ENCODE peak calls at places on chromosomes 7 and 10, in five cellular contexts. One of them, this sample, is unnamed.

GRCh38 chr7:46152671-46153070 is 231.6 kb upstream of the IGFBP3 start:
- DNase-seq in GM13977: no peak
- DNase-seq in NCI-H774: no peak
- DNase-seq in astrocyte of the cerebellum: no peak
- DNase-seq in NCI-H1092 treated with DMSO at 0.1 percent for 48 hours: no peak
- DNase-seq in this sample: no peak

GRCh38 chr7:109336531-109336930 is 766.9 kb downstream of the DNAJB9 start:
- DNase-seq in NCI-H1092 treated with DMSO at 0.1 percent for 48 hours: no peak
- DNase-seq in GM13977: no peak
- DNase-seq in astrocyte of the cerebellum: no peak
- DNase-seq in NCI-H774: no peak
- DNase-seq in this sample: no peak

GRCh38 chr10:74825371-74826141 is 844 bp upstream of the KAT6B start:
- DNase-seq in NCI-H1092 treated with DMSO at 0.1 percent for 48 hours: peak; percentile 42
- DNase-seq in GM13977: peak; percentile 71
- DNase-seq in astrocyte of the cerebellum: no peak
- DNase-seq in NCI-H774: no peak
- DNase-seq in this sample: peak; percentile 34

GRCh38 chr7:116777613-116778380 is 84.6 kb upstream of the CAPZA2 start:
- DNase-seq in NCI-H774: no peak
- DNase-seq in NCI-H1092 treated with DMSO at 0.1 percent for 48 hours: no peak
- DNase-seq in GM13977: no peak
- DNase-seq in astrocyte of the cerebellum: peak; percentile 29
- DNase-seq in this sample: no peak

GRCh38 chr10:121911421-121911697 is 16.5 kb downstream of the ATE1 start:
- DNase-seq in NCI-H1092 treated with DMSO at 0.1 percent for 48 hours: no peak
- DNase-seq in astrocyte of the cerebellum: no peak
- DNase-seq in NCI-H774: no peak
- DNase-seq in GM13977: no peak
- DNase-seq in this sample: no peak

GRCh38 chr10:12801214-12802087 is 200.1 kb downstream of the CCDC3 start:
- DNase-seq in NCI-H774: no peak
- DNase-seq in GM13977: no peak
- DNase-seq in NCI-H1092 treated with DMSO at 0.1 percent for 48 hours: no peak
- DNase-seq in astrocyte of the cerebellum: no peak
- DNase-seq in this sample: no peak

GRCh38 chr7:101880536-101881443 is 63.4 kb downstream of the CUX1 start:
- DNase-seq in astrocyte of the cerebellum: peak; percentile 46
- DNase-seq in NCI-H1092 treated with DMSO at 0.1 percent for 48 hours: no peak
- DNase-seq in GM13977: no peak
- DNase-seq in NCI-H774: no peak
- DNase-seq in this sample: no peak

GRCh38 chr7:155669717-155670505 is 25.4 kb downstream of the RBM33 start:
- DNase-seq in astrocyte of the cerebellum: no peak
- DNase-seq in NCI-H774: no peak
- DNase-seq in NCI-H1092 treated with DMSO at 0.1 percent for 48 hours: no peak
- DNase-seq in GM13977: no peak
- DNase-seq in this sample: peak; percentile 29

GRCh38 chr7:148700693-148701092 is 2.0 kb downstream of the CUL1 start:
- DNase-seq in GM13977: no peak
- DNase-seq in NCI-H774: no peak
- DNase-seq in NCI-H1092 treated with DMSO at 0.1 percent for 48 hours: no peak
- DNase-seq in astrocyte of the cerebellum: peak; percentile 27
- DNase-seq in this sample: no peak

GRCh38 chr10:16741540-16741939 is 75.7 kb downstream of the RSU1 start:
- DNase-seq in NCI-H1092 treated with DMSO at 0.1 percent for 48 hours: no peak
- DNase-seq in GM13977: no peak
- DNase-seq in NCI-H774: peak; percentile 39
- DNase-seq in astrocyte of the cerebellum: no peak
- DNase-seq in this sample: no peak

GRCh38 chr10:46299531-46300366 is 13.0 kb downstream of the ANTXRL start:
- DNase-seq in NCI-H1092 treated with DMSO at 0.1 percent for 48 hours: no peak
- DNase-seq in NCI-H774: no peak
- DNase-seq in astrocyte of the cerebellum: no peak
- DNase-seq in GM13977: no peak
- DNase-seq in this sample: no peak

GRCh38 chr10:7090529-7090928 is 320.3 kb downstream of the SFMBT2 start:
- DNase-seq in NCI-H1092 treated with DMSO at 0.1 percent for 48 hours: no peak
- DNase-seq in astrocyte of the cerebellum: no peak
- DNase-seq in NCI-H774: no peak
- DNase-seq in GM13977: no peak
- DNase-seq in this sample: no peak

GRCh38 chr10:124601431-124602120 is 140.0 kb downstream of the LHPP start:
- DNase-seq in GM13977: no peak
- DNase-seq in astrocyte of the cerebellum: no peak
- DNase-seq in NCI-H774: no peak
- DNase-seq in NCI-H1092 treated with DMSO at 0.1 percent for 48 hours: peak; percentile 21
- DNase-seq in this sample: no peak

This sample was measured in NCI-H510A.